ENCODE peak calls at places on chromosomes 13 and 19, in four cellular contexts. A is LoVo, O is uterus, Q is left ventricle myocardium inferior. G is an unnamed sample.

GRCh38 chr19:33402421-33403220 is 29.1 kb downstream of the CEBPG start:
- DNase-seq in A (no peak), Q (no peak), O (no peak), G (peak; percentile 14)

GRCh38 chr19:39342647-39343305 is 555 bp downstream of the SAMD4B start:
- DNase-seq in Q (no peak), A (no peak), O (peak; percentile 41), G (no peak)

GRCh38 chr13:19059016-19059780 is 122.4 kb downstream of the TUBA3C start:
- DNase-seq in A (no peak), Q (no peak), O (no peak), G (no peak)

GRCh38 chr19:42135836-42136235 is 3.6 kb upstream of the POU2F2 start:
- DNase-seq in A (no peak), O (no peak), Q (no peak), G (no peak)

GRCh38 chr13:19726611-19727010 is 56.1 kb downstream of the PSPC1 start:
- DNase-seq in Q (no peak), A (no peak), O (no peak), G (no peak)

GRCh38 chr19:28393574-28394336 is 819.2 kb downstream of the UQCRFS1 start:
- DNase-seq in O (peak; percentile 33), Q (no peak), A (no peak), G (no peak)

GRCh38 chr13:50387124-50387581 is 371.9 kb downstream of the KCNRG start:
- DNase-seq in A (no peak), O (peak; percentile 34), Q (peak; percentile 64), G (peak; percentile 45)

GRCh38 chr13:30340367-30341184 is 33.2 kb upstream of the KATNAL1 start:
- DNase-seq in O (peak; percentile 93), Q (peak; percentile 67), A (no peak), G (peak; percentile 22)

GRCh38 chr13:73171242-73171641 is 112.4 kb downstream of the KLF5 start:
- DNase-seq in A (peak; percentile 91), O (no peak), Q (no peak), G (no peak)

GRCh38 chr13:47672982-47673670 is 327.9 kb downstream of the SUCLA2 start:
- DNase-seq in A (no peak), Q (no peak), O (no peak), G (no peak)

GRCh38 chr19:13164370-13165090 is 14.3 kb downstream of the IER2 start:
- DNase-seq in Q (peak; percentile 77), A (peak; percentile 64), O (peak; percentile 64), G (peak; percentile 92)

GRCh38 chr13:112940236-112940635 is 28.8 kb upstream of the MCF2L start:
- DNase-seq in O (no peak), A (no peak), Q (no peak), G (no peak)

GRCh38 chr13:27868639-27869435 is 51.0 kb upstream of the PDX1 start:
- DNase-seq in Q (no peak), O (no peak), A (peak; percentile 22), G (no peak)

GRCh38 chr19:31274266-31274963 is 74.8 kb downstream of the TSHZ3 start:
- DNase-seq in Q (no peak), A (no peak), O (no peak), G (no peak)

GRCh38 chr13:108527849-108528248 is 101.6 kb upstream of the MYO16 start:
- DNase-seq in O (no peak), Q (no peak), A (no peak), G (no peak)

GRCh38 chr19:45804140-45804958 is 10.8 kb downstream of the RSPH6A start:
- DNase-seq in Q (no peak), O (no peak), A (no peak), G (no peak)

GRCh38 chr19:43643326-43643725 is 3.7 kb upstream of the CADM4 start:
- DNase-seq in Q (no peak), A (no peak), O (no peak), G (no peak)

GRCh38 chr13:86862137-86862536 is 809.0 kb upstream of the SLITRK5 start:
- DNase-seq in Q (no peak), A (no peak), O (no peak), G (no peak)

GRCh38 chr19:58058428-58058827 is 654 bp upstream of the ZNF135 start:
- DNase-seq in Q (no peak), A (no peak), O (no peak), G (no peak)

GRCh38 chr19:42038675-42039074 is 31.3 kb downstream of the GRIK5 start:
- DNase-seq in A (no peak), O (no peak), Q (peak; percentile 73), G (no peak)

GRCh38 chr19:43435775-43436174 is 21.1 kb downstream of the TEX101 start:
- DNase-seq in A (no peak), Q (no peak), O (no peak), G (no peak)

GRCh38 chr19:14410054-14410774 is 8.9 kb downstream of the DDX39A start:
- DNase-seq in O (no peak), A (no peak), Q (no peak), G (no peak)

GRCh38 chr13:110138009-110138699 is 168.8 kb downstream of the COL4A1 start:
- DNase-seq in A (peak; percentile 77), O (peak; percentile 59), Q (peak; percentile 61), G (peak; percentile 94)

GRCh38 chr13:74570834-74571233 is 436.6 kb upstream of the KLF12 start:
- DNase-seq in Q (no peak), O (no peak), A (peak; percentile 32), G (no peak)

GRCh38 chr19:45403781-45404556 is 900 bp downstream of the PPP1R13L start:
- DNase-seq in O (no peak), A (peak; percentile 80), Q (peak; percentile 75), G (peak; percentile 72)

GRCh38 chr19:12194827-12195500 is 32.1 kb downstream of the ZNF136 start:
- DNase-seq in A (no peak), Q (peak; percentile 87), O (peak; percentile 81), G (no peak)

GRCh38 chr19:17192751-17193150 is 22.4 kb upstream of the USE1 start:
- DNase-seq in Q (no peak), A (no peak), O (no peak), G (no peak)

GRCh38 chr13:33610471-33611015 is 207.4 kb upstream of the RFC3 start:
- DNase-seq in Q (peak; percentile 78), A (no peak), O (no peak), G (no peak)

GRCh38 chr13:27270594-27271520 is at the start of gene RASL11A:
- DNase-seq in O (peak; percentile 86), Q (peak; percentile 88), A (peak; percentile 90), G (peak; percentile 68)

GRCh38 chr19:5126498-5127223 is 157.7 kb downstream of the KDM4B start:
- DNase-seq in Q (no peak), O (no peak), A (no peak), G (no peak)

GRCh38 chr13:97506511-97506910 is 72.5 kb downstream of the RAP2A start:
- DNase-seq in Q (no peak), A (no peak), O (no peak), G (no peak)

GRCh38 chr19:48539503-48540096 is 12.4 kb upstream of the SULT2B1 start:
- DNase-seq in Q (no peak), O (no peak), A (peak; percentile 59), G (peak; percentile 37)

GRCh38 chr19:49414256-49414655 is 9.0 kb downstream of the PTH2 start:
- DNase-seq in Q (no peak), O (no peak), A (no peak), G (no peak)

GRCh38 chr19:13208131-13208963 is 58.1 kb downstream of the IER2 start:
- DNase-seq in O (peak; percentile 79), A (no peak), Q (peak; percentile 39), G (no peak)

GRCh38 chr19:48442116-48443035 is 3.4 kb upstream of the GRWD1 start:
- DNase-seq in O (no peak), Q (no peak), A (no peak), G (no peak)

GRCh38 chr13:59261928-59262488 is 901.7 kb downstream of the DIAPH3 start:
- DNase-seq in O (no peak), A (no peak), Q (no peak), G (no peak)

GRCh38 chr19:47340477-47341208 is 8.5 kb upstream of the DHX34 start:
- DNase-seq in O (no peak), A (no peak), Q (no peak), G (no peak)

GRCh38 chr13:111115841-111116500 is 861 bp downstream of the ARHGEF7 start:
- DNase-seq in Q (peak; percentile 69), O (peak; percentile 73), A (no peak), G (no peak)